ENCODE peak calls at places on chromosomes 12 and 14, in ten cellular contexts. R is HCEC 1CT; C is activated T-helper 1 cell treated with Interleukin-2 at 50 U/mL for 16 hours; Z is midbrain; K is breast epithelium; U is naive thymus-derived CD8-positive, alpha-beta T cell; D is lung; J is stimulated activated naive B cell treated with anti-CD40 and anti-IgM and Interleukin-4, amounts not matched to agents 10 μg/mL and 1 μg/mL and 100 μg/mL, for 72 hours; E is NCI-H82; M is activated T-cell treated with anti-CD3 and anti-CD28 coated beads, Interleukin-2, amount 50 U/mL, for 72 hours. L is an unnamed sample.

GRCh38 chr14:63664143-63664460 is 22.4 kb upstream of the WDR89 start:
- DNase-seq in R (no peak), C (no peak), Z (no peak), K (no peak), U (no peak), D (no peak), J (no peak), E (no peak), M (no peak), L (no peak)

GRCh38 chr12:95582230-95583058 is 31.2 kb upstream of the USP44 start:
- DNase-seq in R (peak; percentile 32), C (no peak), Z (peak; percentile 33), K (no peak), U (no peak), D (no peak), J (no peak), E (peak; percentile 71), M (no peak), L (no peak)

GRCh38 chr14:38175658-38176057 is 32.0 kb upstream of the SSTR1 start:
- DNase-seq in R (no peak), C (no peak), Z (no peak), K (no peak), U (no peak), D (no peak), J (no peak), E (no peak), M (no peak), L (no peak)

GRCh38 chr12:2138871-2139308 is 86.1 kb downstream of the CACNA1C start:
- DNase-seq in R (no peak), C (no peak), Z (no peak), K (no peak), U (no peak), D (no peak), J (no peak), E (peak; percentile 49), M (no peak), L (no peak)

GRCh38 chr12:1791104-1791927 is 29.0 kb upstream of the LRTM2 start:
- DNase-seq in R (peak; percentile 50), C (peak; percentile 37), Z (peak; percentile 80), K (no peak), U (peak; percentile 56), D (peak; percentile 65), J (peak; percentile 37), E (peak; percentile 87), M (peak; percentile 72), L (peak; percentile 69)

GRCh38 chr12:119693006-119693405 is 25.1 kb downstream of the PRKAB1 start:
- DNase-seq in R (peak; percentile 96), C (no peak), Z (no peak), K (no peak), U (no peak), D (peak; percentile 74), J (no peak), E (peak; percentile 52), M (no peak), L (no peak)

GRCh38 chr12:57726151-57726883 is 12.2 kb downstream of the AGAP2 start:
- DNase-seq in R (peak; percentile 87), C (no peak), Z (peak; percentile 41), K (peak; percentile 89), U (no peak), D (peak; percentile 76), J (no peak), E (peak; percentile 95), M (no peak), L (peak; percentile 68)

GRCh38 chr12:47021298-47021697 is 58.1 kb upstream of the PCED1B start:
- DNase-seq in R (peak; percentile 90), C (no peak), Z (peak; percentile 67), K (no peak), U (no peak), D (no peak), J (no peak), E (peak; percentile 85), M (no peak), L (peak; percentile 23)

GRCh38 chr14:69713127-69713800 is 53.7 kb upstream of the SRSF5 start:
- DNase-seq in R (no peak), C (no peak), Z (no peak), K (no peak), U (no peak), D (no peak), J (no peak), E (peak; percentile 88), M (no peak), L (no peak)

GRCh38 chr14:91872517-91873470 is 5.5 kb upstream of the TC2N start:
- DNase-seq in R (peak; percentile 29), C (peak; percentile 52), Z (no peak), K (peak; percentile 90), U (peak; percentile 63), D (peak; percentile 88), J (no peak), E (no peak), M (no peak), L (no peak)

GRCh38 chr14:94100847-94101246 is 9.7 kb upstream of the IFI27 start:
- DNase-seq in R (peak; percentile 73), C (no peak), Z (no peak), K (no peak), U (no peak), D (no peak), J (no peak), E (no peak), M (no peak), L (no peak)

GRCh38 chr12:79662046-79662811 is 28.5 kb downstream of the PAWR start:
- DNase-seq in R (peak; percentile 15), C (no peak), Z (no peak), K (no peak), U (no peak), D (no peak), J (no peak), E (no peak), M (no peak), L (no peak)

GRCh38 chr14:88866305-88866704 is 41.9 kb downstream of the TTC8 start:
- DNase-seq in R (peak; percentile 16), C (no peak), Z (no peak), K (no peak), U (no peak), D (no peak), J (no peak), E (no peak), M (no peak), L (no peak)

GRCh38 chr12:122858591-122859302 is 23.5 kb downstream of the HIP1R start:
- DNase-seq in R (no peak), C (no peak), Z (no peak), K (no peak), U (no peak), D (no peak), J (no peak), E (no peak), M (no peak), L (no peak)

GRCh38 chr14:26872930-26873470 is 275.2 kb upstream of the NOVA1 start:
- DNase-seq in R (no peak), C (no peak), Z (no peak), K (no peak), U (no peak), D (no peak), J (no peak), E (peak; percentile 84), M (no peak), L (no peak)

GRCh38 chr12:69639400-69640016 is 28.8 kb upstream of the LRRC10 start:
- DNase-seq in R (peak; percentile 54), C (peak; percentile 26), Z (peak; percentile 71), K (no peak), U (peak; percentile 36), D (peak; percentile 58), J (peak; percentile 33), E (peak; percentile 81), M (peak; percentile 62), L (peak; percentile 76)

GRCh38 chr12:96529912-96530311 is 40.5 kb downstream of the CFAP54 start:
- DNase-seq in R (no peak), C (no peak), Z (no peak), K (no peak), U (no peak), D (no peak), J (no peak), E (no peak), M (no peak), L (no peak)

GRCh38 chr12:122834229-122834920 is 882 bp upstream of the HIP1R start:
- DNase-seq in R (peak; percentile 43), C (no peak), Z (peak; percentile 83), K (no peak), U (no peak), D (no peak), J (no peak), E (peak; percentile 74), M (no peak), L (no peak)

GRCh38 chr14:20164462-20164861 is 25.8 kb downstream of the OR4N5 start:
- DNase-seq in R (no peak), C (no peak), Z (no peak), K (no peak), U (no peak), D (no peak), J (no peak), E (no peak), M (no peak), L (no peak)

GRCh38 chr14:95123895-95124579 is 33.3 kb downstream of the DICER1 start:
- DNase-seq in R (no peak), C (no peak), Z (peak; percentile 48), K (no peak), U (no peak), D (no peak), J (no peak), E (no peak), M (no peak), L (no peak)

GRCh38 chr12:27236498-27236897 is 7.6 kb upstream of the STK38L start:
- DNase-seq in R (peak; percentile 37), C (no peak), Z (no peak), K (no peak), U (no peak), D (no peak), J (no peak), E (no peak), M (peak; percentile 28), L (no peak)